ENCODE peak calls at places on chromosomes 13 and 19, in seven cellular contexts. X is astrocyte of the spinal cord; R is Daoy; B is Peyer's patch; Q is uterus; W is activated CD4-positive, alpha-beta T cell treated with anti-CD3 and anti-CD28 coated beads, Interleukin-2, amount 50 U/mL, for 1 hour; S is GM12891. L is an unnamed sample.

GRCh38 chr13:32381539-32381938 is 46.4 kb downstream of the N4BP2L1 start:
- DNase-seq in X (peak), R (no peak), B (no peak), Q (no peak), W (no peak), S (no peak), L (peak)

GRCh38 chr13:42048323-42048624 is 174 bp upstream of the DGKH start:
- DNase-seq in X (no peak), R (no peak), B (no peak), Q (no peak), W (no peak), S (peak), L (peak)

GRCh38 chr19:38617764-38618589 is at the start of gene MAP4K1:
- DNase-seq in X (no peak), R (no peak), B (peak), Q (no peak), W (peak), S (peak), L (no peak)

GRCh38 chr19:33159893-33160292 is 28.0 kb downstream of the WDR88 start:
- DNase-seq in X (no peak), R (no peak), B (no peak), Q (no peak), W (no peak), S (no peak), L (no peak)

GRCh38 chr19:55712804-55713631 is 25.2 kb downstream of the NLRP9 start:
- DNase-seq in X (no peak), R (no peak), B (no peak), Q (no peak), W (no peak), S (no peak), L (no peak)

GRCh38 chr19:29259867-29260281 is 46.9 kb upstream of the UQCRFS1 start:
- DNase-seq in X (no peak), R (no peak), B (no peak), Q (no peak), W (no peak), S (no peak), L (no peak)

GRCh38 chr13:52070929-52071523 is 46.5 kb downstream of the UTP14C start:
- DNase-seq in X (peak), R (peak), B (no peak), Q (no peak), W (no peak), S (no peak), L (peak)

GRCh38 chr13:23921451-23921888 is 24.2 kb upstream of the C1QTNF9B start:
- DNase-seq in X (peak), R (peak), B (no peak), Q (no peak), W (no peak), S (no peak), L (peak)

GRCh38 chr13:51919531-51919930 is 57.8 kb downstream of the CCDC70 start:
- DNase-seq in X (no peak), R (no peak), B (no peak), Q (no peak), W (no peak), S (no peak), L (no peak)

GRCh38 chr13:50512602-50513527 is 330.6 kb downstream of the DLEU7 start:
- DNase-seq in X (peak), R (peak), B (peak), Q (peak), W (peak), S (peak), L (peak)

GRCh38 chr13:42333613-42334328 is 61.8 kb downstream of the AKAP11 start:
- DNase-seq in X (peak), R (peak), B (no peak), Q (no peak), W (no peak), S (no peak), L (peak)

GRCh38 chr19:30559446-30559845 is 187.3 kb downstream of the ZNF536 start:
- DNase-seq in X (no peak), R (no peak), B (no peak), Q (no peak), W (no peak), S (no peak), L (no peak)

GRCh38 chr19:19077103-19077502 is 13.3 kb downstream of the SLC25A42 start:
- DNase-seq in X (no peak), R (no peak), B (no peak), Q (no peak), W (no peak), S (no peak), L (no peak)

GRCh38 chr13:59963383-59963782 is 200.3 kb downstream of the DIAPH3 start:
- DNase-seq in X (no peak), R (no peak), B (no peak), Q (no peak), W (no peak), S (no peak), L (no peak)

GRCh38 chr19:39497850-39498261 is 891 bp upstream of the DLL3 start:
- DNase-seq in X (peak), R (peak), B (peak), Q (no peak), W (no peak), S (no peak), L (no peak)

GRCh38 chr19:23343434-23344010 is 51.7 kb downstream of the ZNF91 start:
- DNase-seq in X (no peak), R (no peak), B (no peak), Q (no peak), W (no peak), S (no peak), L (no peak)

GRCh38 chr13:51177188-51177587 is 45.0 kb upstream of the FAM124A start:
- DNase-seq in X (no peak), R (no peak), B (no peak), Q (no peak), W (no peak), S (no peak), L (no peak)

GRCh38 chr13:100646030-100646673 is 28.4 kb downstream of the TMTC4 start:
- DNase-seq in X (peak), R (peak), B (no peak), Q (no peak), W (no peak), S (no peak), L (peak)

GRCh38 chr19:32233885-32234284 is 111.5 kb upstream of the ZNF507 start:
- DNase-seq in X (no peak), R (no peak), B (no peak), Q (no peak), W (no peak), S (no peak), L (no peak)

GRCh38 chr13:42574435-42575311 is 721 bp downstream of the TNFSF11 start:
- DNase-seq in X (no peak), R (no peak), B (peak), Q (no peak), W (peak), S (peak), L (no peak)

GRCh38 chr19:55552620-55553019 is 7.3 kb upstream of the SBK3 start:
- DNase-seq in X (peak), R (peak), B (no peak), Q (no peak), W (no peak), S (no peak), L (peak)

GRCh38 chr19:42153606-42154405 is 21.6 kb upstream of the POU2F2 start:
- DNase-seq in X (no peak), R (no peak), B (no peak), Q (no peak), W (no peak), S (no peak), L (no peak)

GRCh38 chr13:76836311-76836710 is 49.9 kb downstream of the KCTD12 start:
- DNase-seq in X (peak), R (peak), B (no peak), Q (no peak), W (no peak), S (no peak), L (peak)

GRCh38 chr13:29840585-29840984 is 9.8 kb downstream of the UBL3 start:
- DNase-seq in X (no peak), R (no peak), B (no peak), Q (no peak), W (no peak), S (no peak), L (no peak)

GRCh38 chr19:58456111-58456510 is 4.7 kb downstream of the ZNF324B start:
- DNase-seq in X (no peak), R (no peak), B (no peak), Q (no peak), W (no peak), S (no peak), L (no peak)

GRCh38 chr13:46721054-46721453 is 75.9 kb downstream of the ESD start:
- DNase-seq in X (peak), R (peak), B (peak), Q (peak), W (peak), S (no peak), L (peak)

GRCh38 chr19:37329686-37330085 is 41.2 kb upstream of the ZNF527 start:
- DNase-seq in X (no peak), R (no peak), B (no peak), Q (no peak), W (no peak), S (no peak), L (no peak)

GRCh38 chr19:46886546-46887239 is 25.9 kb downstream of the ARHGAP35 start:
- DNase-seq in X (no peak), R (peak), B (no peak), Q (no peak), W (no peak), S (no peak), L (no peak)